ENCODE peak calls at places on chromosomes 6 and 20, in seven cellular contexts. B is stimulated activated CD4-positive, alpha-beta T cell treated with anti-CD3 and anti-CD28 coated beads, Interleukin-2, amount 100 ng/mL, for 24 hours; K is AG20443; Y is left colon; M is stimulated activated naive B cell treated with anti-CD40 and anti-IgM and Interleukin-4, amounts not matched to agents 10 μg/mL and 1 μg/mL and 100 μg/mL, for 72 hours; V is LHCN-M2; U is EL. I is an unnamed sample.

GRCh38 chr6:165881812-165882211 is 218.8 kb upstream of the PDE10A start:
- DNase-seq in K (no peak), Y (no peak), U (no peak), M (no peak), B (no peak), V (no peak), I (no peak)

GRCh38 chr6:64861039-64861651 is 845.9 kb downstream of the EYS start:
- DNase-seq in Y (no peak), K (no peak), U (no peak), M (no peak), V (no peak), B (no peak), I (no peak)

GRCh38 chr6:68880050-68880449 is 245.0 kb downstream of the ADGRB3 start:
- DNase-seq in U (no peak), V (peak; percentile 1), K (peak; percentile 4), Y (no peak), M (no peak), B (no peak), I (peak; percentile 55)

GRCh38 chr20:64101731-64102621 is 5.4 kb downstream of the NPBWR2 start:
- DNase-seq in U (no peak), K (peak; percentile 71), V (no peak), Y (no peak), B (peak; percentile 80), M (no peak), I (peak; percentile 68)

GRCh38 chr6:37480951-37481597 is 18.6 kb downstream of the CCDC167 start:
- DNase-seq in V (no peak), M (no peak), U (no peak), B (no peak), Y (peak; percentile 10), K (no peak), I (no peak)

GRCh38 chr20:3705970-3706739 is 6.2 kb downstream of the SIGLEC1 start:
- DNase-seq in U (no peak), K (no peak), Y (no peak), B (no peak), M (no peak), V (no peak), I (no peak)

GRCh38 chr6:139625998-139626975 is 251.8 kb upstream of the CITED2 start:
- DNase-seq in B (no peak), V (no peak), M (no peak), K (peak; percentile 12), Y (no peak), U (no peak), I (no peak)

GRCh38 chr6:92559002-92559401 is 860.4 kb downstream of the EPHA7 start:
- DNase-seq in M (no peak), K (no peak), V (peak; percentile 80), Y (no peak), B (no peak), U (no peak), I (no peak)

GRCh38 chr6:148973809-148974208 is 227.0 kb downstream of the UST start:
- DNase-seq in Y (no peak), K (peak; percentile 64), B (no peak), M (no peak), V (peak; percentile 35), U (peak; percentile 27), I (peak; percentile 62)

GRCh38 chr20:59334616-59335300 is 34.3 kb downstream of the EDN3 start:
- DNase-seq in V (no peak), K (no peak), Y (no peak), B (no peak), U (no peak), M (no peak), I (no peak)

GRCh38 chr6:125802943-125803377 is 12.2 kb downstream of the NCOA7 start:
- DNase-seq in V (peak; percentile 68), M (no peak), K (no peak), B (no peak), U (peak; percentile 23), Y (no peak), I (no peak)

GRCh38 chr6:7540595-7540994 is 876 bp upstream of the DSP start:
- DNase-seq in K (no peak), M (no peak), B (no peak), U (peak; percentile 14), V (no peak), Y (no peak), I (peak; percentile 5)

GRCh38 chr20:34701405-34702085 is 2.6 kb upstream of the TP53INP2 start:
- DNase-seq in U (no peak), M (no peak), Y (no peak), V (no peak), B (no peak), K (no peak), I (peak; percentile 67)

GRCh38 chr20:62370115-62370806 is 3.1 kb upstream of the LAMA5 start:
- DNase-seq in B (peak; percentile 60), M (peak; percentile 45), V (peak; percentile 93), U (peak; percentile 88), K (peak; percentile 84), Y (no peak), I (no peak)

GRCh38 chr6:115582386-115582785 is 478.3 kb downstream of the FRK start:
- DNase-seq in B (no peak), Y (no peak), V (peak; percentile 36), U (peak; percentile 13), M (no peak), K (no peak), I (no peak)

GRCh38 chr20:33731693-33732165 is at the start of gene ZNF341:
- DNase-seq in U (peak; percentile 85), V (peak; percentile 73), B (peak; percentile 91), Y (peak; percentile 89), K (no peak), M (peak; percentile 86), I (peak; percentile 96)

GRCh38 chr6:166624275-166624674 is 2.8 kb downstream of the RPS6KA2 start:
- DNase-seq in Y (no peak), M (no peak), U (peak; percentile 67), K (peak; percentile 53), B (no peak), V (peak; percentile 82), I (no peak)

GRCh38 chr6:149694926-149695325 is 23.0 kb downstream of the LATS1 start:
- DNase-seq in V (no peak), M (no peak), Y (no peak), B (no peak), K (no peak), U (no peak), I (peak; percentile 85)

GRCh38 chr6:167238169-167238693 is 52.9 kb upstream of the UNC93A start:
- DNase-seq in Y (no peak), U (no peak), V (no peak), M (no peak), K (no peak), B (no peak), I (no peak)

GRCh38 chr6:82954937-82955577 is 110.6 kb downstream of the UBE3D start:
- DNase-seq in K (peak; percentile 34), V (peak; percentile 74), M (no peak), U (peak; percentile 89), Y (no peak), B (no peak), I (no peak)

GRCh38 chr6:119683022-119683421 is 333.5 kb upstream of the MAN1A1 start:
- DNase-seq in V (no peak), M (no peak), U (no peak), Y (no peak), B (no peak), K (no peak), I (no peak)

GRCh38 chr6:151948007-151948745 is 140.7 kb downstream of the ESR1 start:
- DNase-seq in U (peak; percentile 11), Y (no peak), V (no peak), K (no peak), M (peak; percentile 8), B (no peak), I (no peak)

GRCh38 chr6:121849477-121849876 is 414.0 kb downstream of the GJA1 start:
- DNase-seq in U (peak; percentile 75), B (peak; percentile 34), Y (no peak), M (peak; percentile 1), K (peak; percentile 70), V (peak; percentile 77), I (peak; percentile 31)

GRCh38 chr6:11215773-11216172 is 16.7 kb downstream of the NEDD9 start:
- DNase-seq in M (no peak), K (no peak), Y (no peak), U (no peak), B (no peak), V (no peak), I (peak; percentile 43)

GRCh38 chr6:70857387-70858077 is 99.3 kb downstream of the B3GAT2 start:
- DNase-seq in U (no peak), Y (no peak), V (no peak), M (peak; percentile 14), K (no peak), B (no peak), I (no peak)

GRCh38 chr6:133764011-133764812 is 124.7 kb upstream of the TCF21 start:
- DNase-seq in V (peak; percentile 79), B (no peak), U (peak; percentile 64), Y (no peak), K (peak; percentile 56), M (no peak), I (no peak)

GRCh38 chr6:155561262-155561970 is 105.8 kb upstream of the NOX3 start:
- DNase-seq in V (no peak), M (no peak), K (no peak), Y (no peak), U (no peak), B (no peak), I (no peak)

GRCh38 chr6:135498178-135498841 is 770 bp upstream of the AHI1 start:
- DNase-seq in M (peak; percentile 55), K (peak; percentile 81), B (peak; percentile 57), U (peak; percentile 89), Y (peak; percentile 76), V (peak; percentile 91), I (peak; percentile 88)

GRCh38 chr20:34075647-34076046 is 36.4 kb downstream of the EIF2S2 start:
- DNase-seq in B (no peak), V (no peak), K (no peak), Y (no peak), M (no peak), U (no peak), I (no peak)

GRCh38 chr6:99330159-99330558 is 19.3 kb downstream of the FAXC start:
- DNase-seq in V (peak; percentile 77), B (peak; percentile 57), Y (no peak), M (peak; percentile 58), U (peak; percentile 76), K (peak; percentile 81), I (no peak)

GRCh38 chr6:148385379-148385778 is 42.7 kb downstream of the SASH1 start:
- DNase-seq in V (no peak), Y (no peak), B (no peak), K (no peak), M (no peak), U (no peak), I (no peak)

GRCh38 chr20:658731-659291 is 5.8 kb upstream of the SRXN1 start:
- DNase-seq in B (no peak), M (no peak), K (no peak), Y (no peak), V (no peak), U (peak; percentile 38), I (no peak)

GRCh38 chr6:109460161-109460830 is 4.7 kb upstream of the MICAL1 start:
- DNase-seq in K (no peak), B (no peak), V (no peak), M (no peak), U (no peak), Y (no peak), I (no peak)

GRCh38 chr6:1552296-1552761 is 57.4 kb upstream of the FOXC1 start:
- DNase-seq in U (peak; percentile 36), V (peak; percentile 61), B (no peak), K (peak; percentile 72), Y (no peak), M (no peak), I (no peak)

I was measured in NCI-H2171 treated with DMSO at 0.1 percent for 48 hours.